ENCODE peak calls at places on chromosomes 3 and 15, in six cellular contexts. C, B, K, R, O and F are unnamed samples.

GRCh38 chr3:13879946-13880810 is at the start of gene WNT7A:
- DNase-seq in C (no peak), B (no peak), K (no peak), R (peak; percentile 76), O (peak; percentile 83), F (peak; percentile 79)

GRCh38 chr15:29854413-29854812 is 32.1 kb upstream of the TJP1 start:
- DNase-seq in C (peak; percentile 30), B (no peak), K (no peak), R (no peak), O (no peak), F (peak; percentile 32)

GRCh38 chr3:29282431-29283296 is 1.8 kb downstream of the RBMS3 start:
- DNase-seq in C (no peak), B (no peak), K (no peak), R (no peak), O (no peak), F (no peak)

GRCh38 chr3:10198761-10199688 is 34.3 kb downstream of the IRAK2 start:
- DNase-seq in C (peak; percentile 64), B (no peak), K (no peak), R (no peak), O (peak; percentile 67), F (peak; percentile 66)

GRCh38 chr3:184176377-184177330 is 2.0 kb downstream of the AP2M1 start:
- DNase-seq in C (no peak), B (no peak), K (peak; percentile 69), R (peak; percentile 91), O (no peak), F (peak; percentile 88)

GRCh38 chr15:94638183-94638582 is 406.8 kb downstream of the MCTP2 start:
- DNase-seq in C (no peak), B (no peak), K (no peak), R (no peak), O (no peak), F (no peak)

GRCh38 chr3:29410660-29411405 is 130.0 kb downstream of the RBMS3 start:
- DNase-seq in C (no peak), B (no peak), K (no peak), R (no peak), O (no peak), F (no peak)

GRCh38 chr3:160460033-160460432 is 10.4 kb upstream of the TRIM59 start:
- DNase-seq in C (no peak), B (no peak), K (no peak), R (no peak), O (no peak), F (no peak)

GRCh38 chr3:10928961-10929471 is 63.5 kb upstream of the SLC6A1 start:
- DNase-seq in C (no peak), B (no peak), K (no peak), R (peak; percentile 55), O (no peak), F (no peak)

GRCh38 chr3:81434171-81434570 is 327.3 kb downstream of the GBE1 start:
- DNase-seq in C (no peak), B (no peak), K (no peak), R (no peak), O (no peak), F (no peak)

GRCh38 chr3:197501496-197501878 is 54.3 kb downstream of the BDH1 start:
- DNase-seq in C (no peak), B (no peak), K (no peak), R (no peak), O (no peak), F (no peak)

GRCh38 chr3:57755368-57756021 is 614 bp upstream of the SLMAP start:
- DNase-seq in C (peak; percentile 62), B (no peak), K (peak; percentile 52), R (no peak), O (no peak), F (peak; percentile 22)

GRCh38 chr15:51759557-51760070 is 8.2 kb downstream of the TMOD2 start:
- DNase-seq in C (no peak), B (no peak), K (peak; percentile 62), R (no peak), O (no peak), F (no peak)

GRCh38 chr15:80483656-80484055 is 79.5 kb downstream of the ARNT2 start:
- DNase-seq in C (no peak), B (no peak), K (no peak), R (no peak), O (no peak), F (no peak)

GRCh38 chr3:159724627-159725026 is 264.0 kb upstream of the IL12A start:
- DNase-seq in C (no peak), B (no peak), K (no peak), R (no peak), O (no peak), F (no peak)

GRCh38 chr3:71681224-71681668 is 44.0 kb downstream of the EIF4E3 start:
- DNase-seq in C (peak; percentile 61), B (no peak), K (peak; percentile 67), R (peak; percentile 83), O (peak; percentile 38), F (peak; percentile 20)

GRCh38 chr15:40155270-40155910 is 5.5 kb upstream of the BUB1B start:
- DNase-seq in C (peak; percentile 59), B (no peak), K (peak; percentile 55), R (no peak), O (no peak), F (peak; percentile 82)

GRCh38 chr15:70245932-70246622 is 148.4 kb upstream of the TLE3 start:
- DNase-seq in C (no peak), B (no peak), K (peak; percentile 74), R (peak; percentile 77), O (no peak), F (peak; percentile 72)

GRCh38 chr3:155712008-155712407 is 32.9 kb downstream of the PLCH1 start:
- DNase-seq in C (no peak), B (no peak), K (no peak), R (no peak), O (no peak), F (no peak)

GRCh38 chr3:32817195-32817560 is 619 bp upstream of the TRIM71 start:
- DNase-seq in C (no peak), B (no peak), K (no peak), R (no peak), O (no peak), F (no peak)
- H3K4me1 ChIP-seq in C (peaks cover 6% of the 10 kb centered on the region), B (peaks cover 25% of the 10 kb centered on the region), K (peaks cover 16% of the 10 kb centered on the region), R (no peaks in the 10 kb centered on the region), O (no peaks in the 10 kb centered on the region), F (no peaks in the 10 kb centered on the region)

GRCh38 chr3:8837172-8837571 is 67.8 kb upstream of the OXTR start:
- DNase-seq in C (no peak), B (no peak), K (no peak), R (no peak), O (no peak), F (no peak)
- H3K4me3 ChIP-seq in C (no peak overlapping the region), B (no peak overlapping the region), K (no peak overlapping the region), R (no peak overlapping the region), O (no peak overlapping the region), F (no peak overlapping the region)

DNA sequence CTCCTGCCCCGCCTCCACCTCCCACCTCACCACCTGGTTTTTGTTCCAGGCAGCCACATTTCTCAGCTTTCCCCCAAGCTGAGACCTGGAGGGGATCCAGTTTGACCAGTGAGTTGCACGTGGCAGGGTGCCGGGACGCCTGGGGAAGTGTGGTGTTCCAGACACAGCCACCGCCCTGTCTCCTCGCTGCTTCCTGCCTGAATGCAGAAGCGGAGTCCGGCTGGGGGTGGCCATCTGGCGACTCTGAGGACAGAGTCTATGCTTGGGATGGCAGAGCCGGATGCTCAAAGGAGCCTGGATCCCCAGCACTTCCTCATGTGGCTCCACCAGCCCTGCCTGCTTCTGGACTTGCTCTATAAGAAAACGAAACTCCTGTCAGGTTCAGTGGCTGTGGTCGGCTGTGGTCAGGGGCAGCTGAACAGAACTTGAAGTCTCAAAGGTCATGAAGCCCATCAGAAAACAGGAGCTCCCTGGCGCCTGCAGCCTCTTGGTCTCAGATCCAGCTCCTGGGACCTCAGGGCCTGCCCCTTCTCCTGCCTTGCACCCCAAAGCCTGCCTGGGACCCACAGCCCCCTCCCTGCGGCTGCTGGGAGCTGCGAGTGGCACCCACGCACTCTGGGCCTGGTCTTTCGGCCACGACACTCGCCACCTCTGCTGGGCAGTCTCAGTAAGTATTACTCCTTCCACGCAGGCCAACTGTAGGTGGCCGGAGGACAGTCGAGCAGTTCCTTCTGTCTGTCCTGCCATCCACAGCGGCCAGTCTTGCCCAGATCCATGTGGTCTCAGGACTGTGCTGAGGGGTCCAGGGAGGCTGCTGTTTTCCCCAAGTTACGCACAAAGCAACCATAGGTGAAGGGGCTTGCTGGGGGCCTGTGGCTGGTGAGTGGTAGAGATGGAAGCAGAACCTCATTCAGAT is 112.8 kb upstream of the MEF2A start:
- DNase-seq in C (no peak), B (no peak), K (peak; percentile 95), R (peak; percentile 93), O (no peak), F (peak; percentile 55)
- H3K4me1 ChIP-seq in C (peaks cover 6% of the 10 kb centered on the region), B (peaks cover 49% of the 10 kb centered on the region), K (peaks cover 53% of the 10 kb centered on the region), R (no peaks in the 10 kb centered on the region), O (no peaks in the 10 kb centered on the region), F (peaks cover 17% of the 10 kb centered on the region)

DNA sequence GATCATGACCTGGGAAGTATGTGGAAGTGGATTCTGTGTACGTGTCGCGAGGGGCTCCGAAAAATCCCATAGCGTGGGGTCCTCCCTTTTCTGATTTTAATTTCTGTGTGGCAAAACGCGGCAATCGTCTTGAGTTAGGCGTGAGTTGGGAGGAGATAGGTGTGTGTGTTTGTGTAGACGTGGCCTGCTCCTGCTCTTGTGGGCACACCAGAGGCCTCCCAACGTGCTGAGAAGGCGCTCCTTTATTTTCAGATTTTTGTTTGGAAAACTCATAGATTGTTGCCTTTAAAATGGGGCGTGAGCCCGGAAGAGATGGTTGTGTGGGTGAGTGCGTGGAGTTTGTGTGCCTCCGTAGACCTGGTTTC is 1.3 kb downstream of the TRIM71 start:
- DNase-seq in C (no peak), B (no peak), K (no peak), R (peak; percentile 11), O (no peak), F (no peak)
- H3K4me3 ChIP-seq in C (no peak overlapping the region), B (no peak overlapping the region), K (peak overlapping the region; percentile 59), R (no peak overlapping the region), O (no peak overlapping the region), F (no peak overlapping the region)

GRCh38 chr3:149534082-149534481 is 59.6 kb downstream of the TM4SF4 start:
- DNase-seq in C (no peak), B (no peak), K (no peak), R (no peak), O (no peak), F (no peak)

GRCh38 chr3:149534671-149535394 is 60.3 kb downstream of the TM4SF4 start:
- DNase-seq in C (peak; percentile 55), B (no peak), K (no peak), R (no peak), O (no peak), F (no peak)

GRCh38 chr3:149532463-149533180 is 58.1 kb downstream of the TM4SF4 start:
- DNase-seq in C (no peak), B (no peak), K (no peak), R (no peak), O (no peak), F (no peak)

GRCh38 chr3:149536429-149536828 is 61.9 kb downstream of the TM4SF4 start:
- DNase-seq in C (no peak), B (no peak), K (peak; percentile 64), R (peak; percentile 83), O (no peak), F (no peak)

DNA sequence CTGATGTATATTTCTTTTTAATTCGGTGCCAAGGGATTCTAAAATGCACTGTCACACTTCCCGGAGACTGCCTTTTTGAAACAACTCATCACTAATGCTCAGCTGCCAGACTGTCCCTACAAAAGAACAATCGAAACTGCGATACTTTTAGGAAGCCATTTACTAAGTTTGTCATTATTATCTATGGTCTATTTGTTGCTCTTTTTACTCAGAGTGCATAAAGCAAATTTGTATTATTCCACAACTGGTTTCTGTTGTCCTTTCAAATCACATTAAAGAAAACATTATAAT is 60.8 kb downstream of the TM4SF4 start:
- DNase-seq in C (no peak), B (no peak), K (no peak), R (no peak), O (no peak), F (no peak)
- H3K4me1 ChIP-seq in C (no peaks in the 10 kb centered on the region), B (peaks cover 10% of the 10 kb centered on the region), K (peaks cover 43% of the 10 kb centered on the region), R (peaks cover 23% of the 10 kb centered on the region), O (no peaks in the 10 kb centered on the region), F (no peaks in the 10 kb centered on the region)